ENCODE peak calls at places on chromosomes 7 and 10, in nine cellular contexts. Q is GM06990, G is fibroblast of pulmonary artery, O is astrocyte, P is cardiac muscle cell, H is fibroblast of mammary gland, D is stomach, A is cardiac fibroblast, N is fibroblast of the aortic adventitia. Z is an unnamed sample.

GRCh38 chr7:76332073-76332472 is 26.7 kb downstream of the YWHAG start:
- DNase-seq in Q (no peak), G (no peak), O (no peak), P (no peak), H (no peak), D (no peak), A (no peak), N (no peak), Z (no peak)

GRCh38 chr7:167087-167855 is 25.1 kb upstream of the FAM20C start:
- DNase-seq in Q (no peak), G (no peak), O (no peak), P (no peak), H (no peak), D (no peak), A (no peak), N (no peak), Z (peak)

GRCh38 chr10:102163342-102163989 is 11.3 kb downstream of the NOLC1 start:
- DNase-seq in Q (no peak), G (no peak), O (no peak), P (no peak), H (no peak), D (no peak), A (no peak), N (no peak), Z (no peak)

GRCh38 chr10:90965720-90966119 is 44.8 kb upstream of the ANKRD1 start:
- DNase-seq in Q (no peak), G (no peak), O (no peak), P (no peak), H (no peak), D (no peak), A (no peak), N (no peak), Z (no peak)

GRCh38 chr7:116582806-116583444 is 58.1 kb downstream of the CAV1 start:
- DNase-seq in Q (peak), G (peak), O (peak), P (peak), H (peak), D (no peak), A (peak), N (peak), Z (no peak)

GRCh38 chr7:40700653-40701475 is 566.1 kb downstream of the SUGCT start:
- DNase-seq in Q (no peak), G (peak), O (peak), P (peak), H (peak), D (no peak), A (peak), N (no peak), Z (no peak)

GRCh38 chr7:85111761-85112160 is 75.1 kb downstream of the SEMA3D start:
- DNase-seq in Q (no peak), G (peak), O (peak), P (peak), H (no peak), D (no peak), A (peak), N (peak), Z (no peak)

GRCh38 chr7:108557617-108558016 is 11.9 kb downstream of the THAP5 start:
- DNase-seq in Q (no peak), G (no peak), O (no peak), P (no peak), H (no peak), D (no peak), A (no peak), N (no peak), Z (no peak)

GRCh38 chr7:473211-473734 is 46.4 kb downstream of the PDGFA start:
- DNase-seq in Q (no peak), G (no peak), O (no peak), P (no peak), H (no peak), D (peak), A (no peak), N (no peak), Z (peak)

GRCh38 chr10:132307823-132308587 is at the start of gene STK32C:
- DNase-seq in Q (peak), G (peak), O (peak), P (peak), H (peak), D (peak), A (peak), N (peak), Z (peak)

GRCh38 chr7:132993377-132994013 is 88.4 kb downstream of the CHCHD3 start:
- DNase-seq in Q (no peak), G (no peak), O (no peak), P (no peak), H (no peak), D (no peak), A (no peak), N (no peak), Z (no peak)

GRCh38 chr7:132991615-132992587 is 90.0 kb downstream of the CHCHD3 start:
- DNase-seq in Q (no peak), G (no peak), O (no peak), P (peak), H (no peak), D (no peak), A (no peak), N (no peak), Z (no peak)

DNA sequence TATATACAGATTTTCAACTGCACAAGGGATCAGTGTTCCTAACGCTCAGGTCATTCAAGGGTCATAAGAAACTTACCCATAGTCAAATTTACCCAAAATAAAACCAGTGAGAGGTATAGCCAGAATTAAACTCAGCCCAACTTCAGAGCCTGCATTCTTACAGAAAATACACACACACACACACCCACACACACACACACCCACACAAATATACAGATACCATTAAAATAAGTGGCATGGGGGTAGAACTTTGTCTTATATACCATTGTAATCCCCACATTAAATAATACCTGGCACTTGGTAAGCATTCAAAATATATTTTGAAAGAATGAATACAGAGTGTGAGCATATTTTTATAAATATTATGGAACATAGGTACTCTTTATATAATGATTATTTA is 93.8 kb downstream of the CHCHD3 start:
- DNase-seq in Q (no peak), G (no peak), O (no peak), P (no peak), H (no peak), D (no peak), A (no peak), N (no peak), Z (no peak)
- TF ChIP-seq CTCF in Q (no peak), G (no peak), O (no peak), P (no peak), H (no peak), D (no peak), A (no peak), N (no peak), Z (no peak)

GRCh38 chr7:52088008-52088787 is 771.6 kb upstream of the COBL start:
- DNase-seq in Q (no peak), G (no peak), O (no peak), P (no peak), H (no peak), D (no peak), A (no peak), N (no peak), Z (peak)
- TF ChIP-seq CTCF in Q (no peak), G (no peak), O (no peak), P (no peak), H (no peak), D (no peak), A (no peak), N (no peak), Z (no peak)

GRCh38 chr10:29857843-29858242 is 201.5 kb downstream of the JCAD start:
- DNase-seq in Q (no peak), G (no peak), O (no peak), P (no peak), H (no peak), D (no peak), A (no peak), N (no peak), Z (no peak)

GRCh38 chr10:29856295-29856694 is 203.1 kb downstream of the JCAD start:
- DNase-seq in Q (no peak), G (no peak), O (no peak), P (no peak), H (no peak), D (no peak), A (no peak), N (no peak), Z (no peak)

GRCh38 chr10:29860159-29860558 is 199.2 kb downstream of the JCAD start:
- DNase-seq in Q (no peak), G (no peak), O (peak), P (peak), H (no peak), D (no peak), A (no peak), N (no peak), Z (no peak)

GRCh38 chr10:29859521-29860130 is 199.8 kb downstream of the JCAD start:
- DNase-seq in Q (no peak), G (no peak), O (peak), P (no peak), H (peak), D (no peak), A (peak), N (peak), Z (no peak)

GRCh38 chr10:29858352-29859267 is 200.8 kb downstream of the JCAD start:
- DNase-seq in Q (no peak), G (peak), O (peak), P (peak), H (peak), D (peak), A (peak), N (peak), Z (no peak)
- TF ChIP-seq CTCF in Q (peak), G (peak), O (peak), P (peak), H (peak), D (peak), A (peak), N (peak), Z (peak)

GRCh38 chr10:7412482-7413251 is 1.8 kb upstream of the SFMBT2 start:
- DNase-seq in Q (peak), G (no peak), O (no peak), P (no peak), H (no peak), D (no peak), A (no peak), N (no peak), Z (no peak)

GRCh38 chr10:7409732-7410168 is 1.1 kb downstream of the SFMBT2 start:
- DNase-seq in Q (no peak), G (no peak), O (no peak), P (no peak), H (peak), D (no peak), A (no peak), N (no peak), Z (no peak)

GRCh38 chr10:7411671-7412481 is 1.0 kb upstream of the SFMBT2 start:
- DNase-seq in Q (peak), G (no peak), O (no peak), P (no peak), H (no peak), D (no peak), A (no peak), N (no peak), Z (no peak)

GRCh38 chr10:7410306-7410799 is 481 bp downstream of the SFMBT2 start:
- DNase-seq in Q (peak), G (peak), O (no peak), P (peak), H (peak), D (no peak), A (no peak), N (no peak), Z (no peak)

DNA sequence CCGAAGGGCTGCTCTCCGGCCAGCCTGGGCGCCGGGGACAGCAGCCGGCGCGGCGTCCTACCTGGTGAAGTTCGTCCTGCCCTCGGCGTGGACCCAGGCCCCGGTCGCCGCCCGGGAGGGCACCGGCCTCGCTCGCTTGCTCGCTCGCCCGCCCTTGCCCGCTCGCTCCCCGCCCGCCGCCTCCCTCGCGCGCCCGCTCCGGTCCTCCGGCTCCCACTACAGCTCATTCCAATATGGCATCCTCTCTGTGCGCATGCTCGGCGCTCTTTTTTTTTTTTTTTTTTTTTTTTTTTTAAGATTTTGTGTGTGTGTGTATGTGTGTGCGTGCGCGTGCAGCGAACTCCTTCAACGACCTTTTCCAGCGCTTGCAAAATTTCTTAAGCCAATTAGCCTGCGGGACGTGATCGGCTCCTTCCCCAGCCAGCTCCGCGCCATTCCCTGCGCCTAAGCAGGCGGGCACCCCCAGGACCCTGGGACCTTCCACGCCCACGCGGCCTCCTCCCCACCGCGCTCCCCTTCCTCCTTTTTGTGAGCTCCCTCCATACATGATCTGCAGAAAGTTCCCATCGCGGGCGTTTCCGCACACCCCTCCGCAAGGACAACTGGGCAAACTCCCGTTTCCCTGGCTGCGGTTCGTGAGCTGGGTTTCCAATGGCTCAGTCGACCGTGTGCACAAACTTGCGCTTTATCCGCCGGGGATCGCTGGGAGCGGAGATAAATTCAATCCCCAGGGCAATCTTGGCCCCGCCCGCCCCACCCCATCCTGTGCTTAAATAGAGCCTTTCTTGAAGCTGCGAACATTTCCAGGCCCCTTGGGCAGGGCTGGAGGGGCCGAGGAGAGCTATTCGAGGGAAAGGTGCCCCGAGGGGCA is at the start of gene SFMBT2:
- DNase-seq in Q (peak), G (peak), O (peak), P (peak), H (peak), D (peak), A (peak), N (peak), Z (no peak)
- TF ChIP-seq CTCF in Q (no peak), G (peak), O (no peak), P (peak), H (no peak), D (no peak), A (no peak), N (peak), Z (peak)

GRCh38 chr7:103065666-103066065 is 8.9 kb downstream of the FBXL13 start:
- DNase-seq in Q (no peak), G (peak), O (no peak), P (peak), H (peak), D (peak), A (peak), N (peak), Z (no peak)
- TF ChIP-seq CTCF in Q (peak), G (peak), O (peak), P (peak), H (peak), D (peak), A (peak), N (peak), Z (peak)

GRCh38 chr7:28536259-28536658 is 123.9 kb downstream of the CREB5 start:
- DNase-seq in Q (peak), G (peak), O (peak), P (peak), H (peak), D (no peak), A (peak), N (peak), Z (no peak)
- TF ChIP-seq CTCF in Q (no peak), G (peak), O (peak), P (peak), H (peak), D (no peak), A (peak), N (peak), Z (peak)

Z was measured in chondrocyte.